ENCODE peak calls at places on chromosomes 16 and 17, in six cellular contexts. O, E, Z, B, T and N are unnamed samples.

GRCh38 chr17:55641559-55642160 is 81.0 kb downstream of the TMEM100 start:
- DNase-seq in O (peak; percentile 77), E (no peak), Z (peak; percentile 70), B (peak; percentile 74), T (peak; percentile 58), N (peak; percentile 20)

GRCh38 chr17:81398170-81398854 is 3.1 kb downstream of the BAHCC1 start:
- DNase-seq in O (peak; percentile 51), E (no peak), Z (no peak), B (peak; percentile 93), T (no peak), N (peak; percentile 58)

GRCh38 chr16:78607465-78607864 is 508.0 kb downstream of the WWOX start:
- DNase-seq in O (no peak), E (no peak), Z (no peak), B (peak; percentile 14), T (no peak), N (peak; percentile 8)

GRCh38 chr17:44308320-44308818 is at the start of gene RUNDC3A:
- DNase-seq in O (peak; percentile 74), E (no peak), Z (peak; percentile 84), B (peak; percentile 74), T (peak; percentile 59), N (peak; percentile 95)

GRCh38 chr16:20903889-20904506 is 3.4 kb downstream of the LYRM1 start:
- DNase-seq in O (no peak), E (no peak), Z (no peak), B (no peak), T (no peak), N (no peak)

GRCh38 chr16:1033128-1033679 is 39.3 kb upstream of the SSTR5 start:
- DNase-seq in O (no peak), E (no peak), Z (no peak), B (no peak), T (no peak), N (no peak)

GRCh38 chr17:44448412-44448811 is 54.8 kb downstream of the GPATCH8 start:
- DNase-seq in O (no peak), E (no peak), Z (no peak), B (no peak), T (no peak), N (no peak)

GRCh38 chr16:51500306-51500705 is 349.2 kb upstream of the SALL1 start:
- DNase-seq in O (no peak), E (no peak), Z (no peak), B (no peak), T (no peak), N (peak; percentile 14)

GRCh38 chr16:79547085-79547484 is 53.5 kb downstream of the MAF start:
- DNase-seq in O (no peak), E (no peak), Z (no peak), B (no peak), T (no peak), N (no peak)

GRCh38 chr16:87140211-87141200 is 176.7 kb downstream of the C16orf95 start:
- DNase-seq in O (no peak), E (no peak), Z (no peak), B (no peak), T (no peak), N (no peak)

GRCh38 chr16:58426960-58427359 is 34.7 kb downstream of the GINS3 start:
- DNase-seq in O (no peak), E (no peak), Z (no peak), B (no peak), T (no peak), N (no peak)

DNA sequence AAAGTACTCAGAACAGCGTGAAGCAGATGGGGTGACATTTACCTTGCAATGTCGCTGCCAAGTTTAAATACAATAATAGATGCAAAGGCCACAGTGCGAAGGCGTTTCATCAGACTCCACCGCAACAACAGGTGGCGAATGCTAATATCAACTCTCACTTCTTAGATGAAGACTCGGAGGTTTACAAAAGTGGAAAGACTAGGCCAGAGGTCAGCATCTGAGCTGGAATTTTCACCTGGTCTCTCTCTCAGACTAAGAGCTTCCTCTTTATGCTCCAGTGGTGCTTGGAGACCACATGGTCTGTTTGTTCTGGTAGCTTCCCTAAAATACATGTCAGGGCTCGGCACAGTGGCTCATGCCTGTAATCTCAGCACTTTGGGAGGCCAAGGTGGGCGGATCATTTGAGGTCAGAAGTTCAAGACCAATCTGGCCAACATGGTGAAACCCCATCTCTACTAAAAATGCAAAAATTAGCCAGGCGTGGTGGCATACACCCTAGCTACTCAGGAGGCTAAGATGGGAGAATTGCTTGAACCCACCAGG is 169.1 kb downstream of the XYLT1 start:
- DNase-seq in O (no peak), E (peak; percentile 98), Z (no peak), B (peak; percentile 68), T (no peak), N (no peak)
- TF ChIP-seq MYC in O (no peak), E (no peak), Z (no peak), B (no peak), T (no peak), N (no peak)

DNA sequence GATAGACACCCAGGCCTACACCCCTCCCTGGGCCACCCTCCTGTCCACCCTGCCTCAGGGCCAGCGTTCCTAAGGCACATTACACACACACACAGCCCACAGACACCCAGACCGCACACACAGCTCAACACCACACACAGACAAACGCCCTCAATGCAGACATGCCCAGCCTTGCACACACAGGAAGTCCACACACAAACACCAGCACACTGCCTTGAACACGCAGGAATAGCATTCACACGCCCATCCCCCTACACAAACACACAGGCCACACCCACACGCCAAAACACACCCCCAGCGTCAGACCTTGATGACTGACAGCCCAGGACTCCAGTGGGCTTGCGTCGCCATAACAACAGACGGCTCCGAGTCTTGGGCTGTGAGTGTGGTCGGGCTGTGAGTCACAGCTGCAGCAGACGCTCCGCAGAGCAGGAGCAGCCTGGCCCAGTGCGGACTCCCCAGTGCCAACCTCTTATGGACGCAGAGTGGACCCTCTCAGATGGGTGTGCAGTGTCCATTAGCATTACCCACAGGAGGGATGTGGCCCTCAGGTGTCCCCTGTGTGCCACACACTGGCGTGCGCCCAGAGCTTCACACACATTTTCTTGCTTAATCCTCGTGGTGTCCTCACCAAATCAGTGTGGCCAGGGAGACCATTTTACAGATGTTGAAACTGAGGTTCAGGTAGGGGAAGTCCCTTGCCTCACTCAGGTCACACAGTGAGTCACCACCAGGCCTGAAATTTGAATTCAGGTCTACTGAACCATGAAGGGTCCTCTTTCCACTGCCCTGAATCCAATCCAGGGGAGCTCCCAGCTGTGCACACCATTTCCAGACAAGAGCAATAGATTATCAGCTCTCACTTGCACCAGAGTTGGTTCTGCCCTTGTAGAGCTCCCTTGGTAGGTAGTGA is 17.8 kb upstream of the RAI1 start:
- DNase-seq in O (peak; percentile 87), E (peak; percentile 70), Z (peak; percentile 85), B (peak; percentile 90), T (peak; percentile 82), N (peak; percentile 84)
- TF ChIP-seq MYC in O (no peak), E (peak; percentile 46), Z (no peak), B (no peak), T (no peak), N (no peak)

DNA sequence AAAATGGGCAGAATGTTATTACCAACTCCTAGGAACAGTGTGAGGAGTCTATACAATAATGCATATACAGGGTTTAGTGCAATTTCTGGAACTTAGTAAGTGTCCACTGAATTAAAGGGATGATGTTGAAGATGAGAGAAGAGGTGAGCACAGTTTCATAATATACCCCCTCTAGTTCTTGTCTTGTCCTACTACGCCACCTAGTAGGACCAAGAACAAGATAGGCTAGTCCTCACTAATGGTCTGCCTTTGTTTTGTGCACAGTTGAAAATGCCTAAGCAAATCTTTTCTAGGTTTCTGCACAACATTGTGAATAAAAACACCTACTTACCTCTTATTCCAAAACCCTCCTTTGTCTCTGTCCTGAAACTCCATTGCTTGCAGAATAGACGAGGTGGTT is 670.2 kb downstream of the CDH8 start:
- DNase-seq in O (no peak), E (no peak), Z (no peak), B (no peak), T (no peak), N (peak; percentile 2)
- TF ChIP-seq MYC in O (no peak), E (no peak), Z (no peak), B (no peak), T (no peak), N (no peak)

GRCh38 chr16:89371968-89372634 is 118.3 kb downstream of the ANKRD11 start:
- DNase-seq in O (no peak), E (no peak), Z (no peak), B (no peak), T (no peak), N (no peak)

GRCh38 chr16:89374393-89374948 is 115.9 kb downstream of the ANKRD11 start:
- DNase-seq in O (no peak), E (no peak), Z (no peak), B (no peak), T (no peak), N (peak; percentile 31)

GRCh38 chr16:89371386-89371785 is 119.0 kb downstream of the ANKRD11 start:
- DNase-seq in O (no peak), E (no peak), Z (no peak), B (no peak), T (no peak), N (no peak)

GRCh38 chr16:89375021-89375420 is 115.3 kb downstream of the ANKRD11 start:
- DNase-seq in O (no peak), E (no peak), Z (no peak), B (no peak), T (no peak), N (no peak)

DNA sequence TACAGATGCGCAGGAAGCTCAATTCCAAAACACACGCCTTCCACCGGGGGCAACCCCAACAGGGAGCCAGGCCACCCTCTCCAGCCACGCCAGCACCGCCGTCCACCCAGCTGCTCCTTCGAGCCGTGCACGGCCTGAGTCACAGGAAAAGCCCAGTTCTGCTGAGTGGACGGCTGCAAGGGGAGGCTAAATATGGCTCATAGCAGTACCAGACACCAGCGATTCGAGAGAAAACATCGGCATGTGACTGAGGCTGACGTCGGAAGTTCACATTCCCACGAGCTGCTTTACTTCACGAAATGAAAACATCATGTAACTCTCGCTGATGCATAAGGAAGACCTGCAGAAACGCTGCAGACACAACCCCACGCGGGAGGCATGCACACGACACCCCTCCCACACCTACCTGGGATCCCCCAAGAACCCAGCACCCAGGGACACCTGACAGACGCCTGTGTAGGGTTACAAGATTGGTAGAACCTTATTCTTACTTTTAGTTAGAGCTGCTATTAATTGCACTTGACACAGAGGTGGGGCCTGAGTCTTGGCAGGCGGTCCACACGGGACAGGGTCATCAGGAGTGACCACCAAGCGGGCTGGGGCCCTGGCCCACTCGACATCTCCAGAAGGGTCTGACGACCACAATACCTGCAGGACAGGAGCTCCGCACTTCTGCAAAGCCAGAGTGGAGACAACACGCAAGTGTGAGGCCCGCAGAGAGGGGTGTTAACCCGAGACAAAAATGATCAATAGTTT is 116.8 kb downstream of the ANKRD11 start:
- DNase-seq in O (peak; percentile 43), E (no peak), Z (no peak), B (no peak), T (no peak), N (no peak)
- TF ChIP-seq MYC in O (no peak), E (no peak), Z (no peak), B (no peak), T (no peak), N (no peak)

GRCh38 chr17:50534222-50534978 is 1.9 kb downstream of the EPN3 start:
- DNase-seq in O (no peak), E (no peak), Z (peak; percentile 28), B (no peak), T (no peak), N (peak; percentile 39)
- TF ChIP-seq MYC in O (no peak), E (no peak), Z (no peak), B (no peak), T (no peak), N (no peak)

GRCh38 chr17:4206945-4207344 is 56.8 kb downstream of the ANKFY1 start:
- DNase-seq in O (no peak), E (no peak), Z (peak; percentile 5), B (peak; percentile 71), T (no peak), N (no peak)
- TF ChIP-seq MYC in O (no peak), E (no peak), Z (no peak), B (no peak), T (no peak), N (no peak)